ENCODE peak calls at places on chromosomes 4 and X, in four cellular contexts. U, E, I and D are unnamed samples.
A peak's percentile ranks its signal among the peaks of the same experiment; 100 is the strongest.

GRCh38 chr4:155854597-155855226 is 11.4 kb downstream of the ASIC5 start:
- DNase-seq in U (peak; percentile 53), I (peak; percentile 52), E (no peak), D (peak; percentile 30)

GRCh38 chr4:2390146-2390545 is 28.3 kb downstream of the ZFYVE28 start:
- DNase-seq in E (no peak), U (peak; percentile 58), I (peak; percentile 65), D (no peak)

GRCh38 chr4:4206204-4206603 is 20.5 kb downstream of the OTOP1 start:
- DNase-seq in U (no peak), E (no peak), I (no peak), D (no peak)

GRCh38 chr4:168769416-168769815 is 240.6 kb downstream of the CBR4 start:
- DNase-seq in E (no peak), I (peak; percentile 94), U (peak; percentile 85), D (peak; percentile 78)

GRCh38 chrX:138908577-138908976 is 197.1 kb upstream of the FGF13 start:
- DNase-seq in U (no peak), E (no peak), I (no peak), D (peak; percentile 22)

GRCh38 chrX:69015156-69015555 is 150.1 kb downstream of the PJA1 start:
- DNase-seq in E (peak; percentile 25), I (no peak), U (no peak), D (no peak)

GRCh38 chr4:47913858-47914218 is 545 bp downstream of the NFXL1 start:
- DNase-seq in I (peak; percentile 14), E (peak; percentile 44), U (no peak), D (no peak)

GRCh38 chr4:51884055-51884454 is 41.1 kb downstream of the DCUN1D4 start:
- DNase-seq in E (no peak), I (no peak), U (no peak), D (no peak)

GRCh38 chrX:45424341-45424740 is 223.7 kb upstream of the DIPK2B start:
- DNase-seq in I (no peak), E (no peak), U (no peak), D (no peak)

GRCh38 chrX:103250977-103251376 is 4.0 kb downstream of the TCEAL8 start:
- DNase-seq in E (no peak), I (no peak), U (no peak), D (no peak)

GRCh38 chr4:18075823-18076433 is 54.4 kb upstream of the LCORL start:
- DNase-seq in E (no peak), U (no peak), I (no peak), D (peak; percentile 38)

GRCh38 chr4:25837107-25837506 is 25.7 kb downstream of the SEL1L3 start:
- DNase-seq in I (no peak), E (no peak), U (no peak), D (no peak)

GRCh38 chr4:25838526-25838925 is 24.3 kb downstream of the SEL1L3 start:
- DNase-seq in U (no peak), I (no peak), E (no peak), D (no peak)

GRCh38 chr4:25842229-25842840 is 20.5 kb downstream of the SEL1L3 start:
- DNase-seq in I (no peak), U (no peak), E (no peak), D (no peak)

GRCh38 chr4:25843340-25844097 is 19.3 kb downstream of the SEL1L3 start:
- DNase-seq in E (peak; percentile 45), I (no peak), U (no peak), D (no peak)

GRCh38 chr4:25839687-25840086 is 23.1 kb downstream of the SEL1L3 start:
- DNase-seq in I (no peak), U (no peak), E (no peak), D (no peak)
- H3K4me3 ChIP-seq in I (no peak overlapping the region), U (no peak overlapping the region), E (no peak overlapping the region), D (no peak overlapping the region)

DNA sequence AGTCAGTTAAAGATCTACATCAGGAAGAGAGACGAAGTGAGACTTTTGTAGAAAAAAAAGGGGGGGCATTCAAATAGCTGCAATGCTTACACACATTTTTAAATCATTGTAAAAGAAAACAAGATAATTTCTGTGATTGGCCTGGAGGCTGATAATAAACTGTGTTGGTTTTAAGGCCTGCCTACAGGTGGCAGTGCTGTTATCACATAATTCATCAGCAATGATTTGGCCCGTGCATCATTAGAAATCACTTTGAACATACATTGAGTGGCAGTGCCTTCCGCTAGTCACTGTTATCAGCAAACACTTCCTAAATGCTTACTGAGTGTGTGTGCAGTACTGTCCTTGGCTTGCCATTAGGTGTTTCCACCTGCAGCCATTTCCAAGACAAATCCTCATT is 831.9 kb downstream of the TRIML1 start:
- DNase-seq in E (no peak), U (peak; percentile 34), I (no peak), D (peak; percentile 48)
- TF ChIP-seq CTCF in E (peak; percentile 4), U (peak; percentile 64), I (peak; percentile 34), D (peak; percentile 51)

GRCh38 chrX:40082447-40083119 is 15.2 kb downstream of the BCOR start:
- DNase-seq in E (no peak), I (no peak), U (no peak), D (no peak)

GRCh38 chrX:40083979-40084359 is 13.8 kb downstream of the BCOR start:
- DNase-seq in U (no peak), E (no peak), I (no peak), D (no peak)

GRCh38 chrX:40084471-40084870 is 13.3 kb downstream of the BCOR start:
- DNase-seq in U (no peak), E (no peak), I (no peak), D (no peak)

GRCh38 chrX:40081679-40082068 is 16.1 kb downstream of the BCOR start:
- DNase-seq in U (no peak), E (no peak), I (no peak), D (no peak)

GRCh38 chrX:40083120-40083978 is 14.4 kb downstream of the BCOR start:
- DNase-seq in E (no peak), I (no peak), U (no peak), D (no peak)
- H3K4me3 ChIP-seq in E (peak overlapping the region; percentile 3), I (peak overlapping the region; percentile 33), U (peak overlapping the region; percentile 47), D (peak overlapping the region; percentile 40)

GRCh38 chrX:83022020-83022419 is 486.1 kb upstream of the POU3F4 start:
- DNase-seq in E (no peak), U (no peak), I (no peak), D (no peak)

DNA sequence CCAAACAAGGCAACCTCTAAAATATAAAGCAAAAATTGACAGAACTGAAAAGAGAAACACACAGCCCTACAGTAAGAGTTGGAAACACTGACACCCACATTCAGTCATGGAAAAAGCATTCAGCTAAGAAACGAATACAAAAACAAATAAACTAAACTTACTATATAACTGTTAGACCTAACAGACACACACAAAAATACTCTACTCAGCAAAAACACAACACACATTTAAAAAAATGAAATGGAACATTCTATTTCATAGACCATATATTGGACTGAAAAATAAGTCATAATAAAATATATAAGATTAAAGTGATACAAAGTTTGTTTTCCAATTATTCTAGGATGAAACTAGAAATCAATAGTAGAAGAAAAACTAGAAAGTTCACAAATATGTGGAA is 488.8 kb upstream of the POU3F4 start:
- DNase-seq in E (no peak), U (no peak), I (no peak), D (no peak)
- TF ChIP-seq CTCF in E (no peak), U (no peak), I (no peak), D (no peak)

DNA sequence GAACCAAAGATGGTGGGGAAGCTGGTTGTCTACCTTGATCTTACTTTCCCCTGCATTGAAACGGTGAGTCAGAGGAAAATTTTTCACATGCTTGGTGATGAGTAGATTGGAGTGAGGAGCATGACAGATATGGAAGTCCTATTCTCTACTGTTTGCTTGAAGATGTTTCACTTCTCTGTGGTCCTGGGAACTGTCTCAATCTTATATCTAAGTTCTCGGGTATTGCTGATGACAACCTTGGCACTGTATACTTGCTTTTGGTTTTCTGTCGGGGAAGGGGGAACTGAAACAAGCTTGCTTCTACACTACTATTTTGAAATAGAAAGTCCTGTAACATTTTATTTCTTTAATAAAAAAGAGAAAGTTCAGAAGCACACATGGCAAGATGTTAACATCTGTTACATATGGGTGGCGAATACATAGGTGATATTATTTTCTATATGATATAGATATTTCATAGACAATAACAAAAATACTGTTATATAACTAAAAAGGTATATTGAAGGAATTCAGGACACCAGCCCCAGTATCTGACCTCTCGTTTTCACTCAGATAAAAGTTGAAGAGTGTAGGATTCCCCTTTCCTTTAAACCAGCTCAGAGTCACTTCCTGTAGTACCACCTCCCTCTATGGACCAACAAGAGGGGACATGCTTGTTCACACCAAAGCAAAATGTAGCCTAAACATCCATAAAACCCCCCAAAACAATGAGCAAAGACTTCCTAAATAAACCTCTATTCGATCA is 88.8 kb downstream of the FMR1NB start:
- DNase-seq in I (no peak), U (no peak), E (no peak), D (no peak)
- H3K4me3 ChIP-seq in I (no peak overlapping the region), U (no peak overlapping the region), E (no peak overlapping the region), D (no peak overlapping the region)

DNA sequence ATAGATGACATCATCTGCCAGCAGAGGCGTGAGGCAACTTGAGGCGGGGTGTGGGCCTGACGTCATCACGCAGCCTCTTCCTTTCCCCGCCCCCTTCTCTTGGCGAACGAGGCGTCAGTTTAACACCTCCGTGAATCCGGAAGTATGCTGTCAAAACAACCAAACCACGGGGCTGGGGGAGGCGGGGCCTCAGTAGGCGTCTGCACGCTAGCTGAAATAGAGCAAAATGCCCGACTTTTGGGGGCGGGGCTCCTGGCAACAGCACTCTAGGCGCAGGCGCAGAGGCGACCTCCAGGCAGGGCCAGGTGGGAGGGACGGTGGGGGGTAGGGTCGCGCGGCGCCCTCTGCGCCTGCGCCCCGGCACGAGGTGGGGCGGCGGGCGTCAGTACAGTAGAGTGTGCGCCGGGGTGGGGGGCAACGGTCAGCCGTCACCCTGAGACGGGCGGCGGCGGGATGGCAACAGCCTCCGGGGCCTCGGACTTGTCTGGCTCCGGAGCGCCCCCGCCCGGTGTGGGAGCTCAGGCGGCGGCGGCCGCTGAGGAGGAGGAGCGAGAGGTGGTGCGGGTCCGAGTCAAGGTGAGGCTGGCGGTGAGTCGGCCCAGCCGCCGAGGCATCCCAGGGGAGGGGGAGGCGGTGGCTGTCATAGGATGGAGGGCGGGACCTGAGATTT is at the start of gene TBC1D25:
- DNase-seq in U (peak; percentile 96), I (peak; percentile 97), E (peak; percentile 97), D (peak; percentile 96)
- TF ChIP-seq CTCF in U (peak; percentile 49), I (peak; percentile 43), E (no peak), D (no peak)

GRCh38 chr4:68385267-68385666 is 35.4 kb upstream of the YTHDC1 start:
- DNase-seq in E (no peak), I (no peak), U (no peak), D (no peak)
- H3K4me3 ChIP-seq in E (no peak overlapping the region), I (no peak overlapping the region), U (no peak overlapping the region), D (no peak overlapping the region)